ENCODE peak calls at places on chromosomes 2 and 18, in five cellular contexts. One of them, this sample, is unnamed.

GRCh38 chr18:11258014-11258413 is 108.6 kb upstream of the PIEZO2 start:
- DNase-seq in stimulated activated CD8-positive, alpha-beta memory T cell treated with anti-CD3 and anti-CD28 coated beads, Interleukin-7, amount 100 ng/mL, for 1 hour: no peak
- DNase-seq in thyroid gland: no peak
- DNase-seq in skeletal muscle cell: no peak
- DNase-seq in stimulated activated naive B cell treated with anti-CD40 and anti-IgM and Interleukin-4, amounts not matched to agents 10 μg/mL and 1 μg/mL and 100 μg/mL, for 72 hours: no peak
- DNase-seq in this sample: no peak

GRCh38 chr18:54423831-54424230 is 66.1 kb downstream of the C18orf54 start:
- DNase-seq in stimulated activated CD8-positive, alpha-beta memory T cell treated with anti-CD3 and anti-CD28 coated beads, Interleukin-7, amount 100 ng/mL, for 1 hour: no peak
- DNase-seq in thyroid gland: no peak
- DNase-seq in skeletal muscle cell: no peak
- DNase-seq in stimulated activated naive B cell treated with anti-CD40 and anti-IgM and Interleukin-4, amounts not matched to agents 10 μg/mL and 1 μg/mL and 100 μg/mL, for 72 hours: no peak
- DNase-seq in this sample: no peak

GRCh38 chr18:39341106-39341505 is 1775.5 kb upstream of the CELF4 start:
- DNase-seq in stimulated activated CD8-positive, alpha-beta memory T cell treated with anti-CD3 and anti-CD28 coated beads, Interleukin-7, amount 100 ng/mL, for 1 hour: no peak
- DNase-seq in thyroid gland: no peak
- DNase-seq in skeletal muscle cell: no peak
- DNase-seq in stimulated activated naive B cell treated with anti-CD40 and anti-IgM and Interleukin-4, amounts not matched to agents 10 μg/mL and 1 μg/mL and 100 μg/mL, for 72 hours: no peak
- DNase-seq in this sample: no peak

GRCh38 chr2:121210691-121211090 is 74.3 kb downstream of the TFCP2L1 start:
- DNase-seq in stimulated activated CD8-positive, alpha-beta memory T cell treated with anti-CD3 and anti-CD28 coated beads, Interleukin-7, amount 100 ng/mL, for 1 hour: no peak
- DNase-seq in thyroid gland: peak
- DNase-seq in skeletal muscle cell: no peak
- DNase-seq in stimulated activated naive B cell treated with anti-CD40 and anti-IgM and Interleukin-4, amounts not matched to agents 10 μg/mL and 1 μg/mL and 100 μg/mL, for 72 hours: no peak
- DNase-seq in this sample: no peak

GRCh38 chr2:128504242-128505149 is 185.8 kb upstream of the HS6ST1 start:
- DNase-seq in stimulated activated CD8-positive, alpha-beta memory T cell treated with anti-CD3 and anti-CD28 coated beads, Interleukin-7, amount 100 ng/mL, for 1 hour: no peak
- DNase-seq in thyroid gland: no peak
- DNase-seq in skeletal muscle cell: no peak
- DNase-seq in stimulated activated naive B cell treated with anti-CD40 and anti-IgM and Interleukin-4, amounts not matched to agents 10 μg/mL and 1 μg/mL and 100 μg/mL, for 72 hours: peak
- DNase-seq in this sample: no peak

GRCh38 chr2:101596346-101596745 is 101.2 kb upstream of the MAP4K4 start:
- DNase-seq in stimulated activated CD8-positive, alpha-beta memory T cell treated with anti-CD3 and anti-CD28 coated beads, Interleukin-7, amount 100 ng/mL, for 1 hour: no peak
- DNase-seq in thyroid gland: no peak
- DNase-seq in skeletal muscle cell: no peak
- DNase-seq in stimulated activated naive B cell treated with anti-CD40 and anti-IgM and Interleukin-4, amounts not matched to agents 10 μg/mL and 1 μg/mL and 100 μg/mL, for 72 hours: no peak
- DNase-seq in this sample: no peak

GRCh38 chr2:28406276-28407096 is 13.8 kb downstream of the FOSL2 start:
- DNase-seq in stimulated activated CD8-positive, alpha-beta memory T cell treated with anti-CD3 and anti-CD28 coated beads, Interleukin-7, amount 100 ng/mL, for 1 hour: peak
- DNase-seq in thyroid gland: no peak
- DNase-seq in skeletal muscle cell: no peak
- DNase-seq in stimulated activated naive B cell treated with anti-CD40 and anti-IgM and Interleukin-4, amounts not matched to agents 10 μg/mL and 1 μg/mL and 100 μg/mL, for 72 hours: no peak
- DNase-seq in this sample: no peak

GRCh38 chr18:55635439-55635838 is 47.4 kb upstream of the TCF4 start:
- DNase-seq in stimulated activated CD8-positive, alpha-beta memory T cell treated with anti-CD3 and anti-CD28 coated beads, Interleukin-7, amount 100 ng/mL, for 1 hour: no peak
- DNase-seq in thyroid gland: no peak
- DNase-seq in skeletal muscle cell: no peak
- DNase-seq in stimulated activated naive B cell treated with anti-CD40 and anti-IgM and Interleukin-4, amounts not matched to agents 10 μg/mL and 1 μg/mL and 100 μg/mL, for 72 hours: no peak
- DNase-seq in this sample: no peak

GRCh38 chr2:179987916-179988315 is 19.2 kb downstream of the CWC22 start:
- DNase-seq in stimulated activated CD8-positive, alpha-beta memory T cell treated with anti-CD3 and anti-CD28 coated beads, Interleukin-7, amount 100 ng/mL, for 1 hour: no peak
- DNase-seq in thyroid gland: peak
- DNase-seq in skeletal muscle cell: no peak
- DNase-seq in stimulated activated naive B cell treated with anti-CD40 and anti-IgM and Interleukin-4, amounts not matched to agents 10 μg/mL and 1 μg/mL and 100 μg/mL, for 72 hours: no peak
- DNase-seq in this sample: no peak

GRCh38 chr2:164913640-164914346 is 41.5 kb downstream of the SLC38A11 start:
- DNase-seq in stimulated activated CD8-positive, alpha-beta memory T cell treated with anti-CD3 and anti-CD28 coated beads, Interleukin-7, amount 100 ng/mL, for 1 hour: no peak
- DNase-seq in thyroid gland: no peak
- DNase-seq in skeletal muscle cell: no peak
- DNase-seq in stimulated activated naive B cell treated with anti-CD40 and anti-IgM and Interleukin-4, amounts not matched to agents 10 μg/mL and 1 μg/mL and 100 μg/mL, for 72 hours: no peak
- DNase-seq in this sample: no peak

GRCh38 chr2:71690876-71691275 is 237.5 kb downstream of the DYSF start:
- DNase-seq in stimulated activated CD8-positive, alpha-beta memory T cell treated with anti-CD3 and anti-CD28 coated beads, Interleukin-7, amount 100 ng/mL, for 1 hour: no peak
- DNase-seq in thyroid gland: no peak
- DNase-seq in skeletal muscle cell: no peak
- DNase-seq in stimulated activated naive B cell treated with anti-CD40 and anti-IgM and Interleukin-4, amounts not matched to agents 10 μg/mL and 1 μg/mL and 100 μg/mL, for 72 hours: no peak
- DNase-seq in this sample: no peak

GRCh38 chr2:7031424-7032245 is 114.4 kb downstream of the RNF144A start:
- DNase-seq in stimulated activated CD8-positive, alpha-beta memory T cell treated with anti-CD3 and anti-CD28 coated beads, Interleukin-7, amount 100 ng/mL, for 1 hour: no peak
- DNase-seq in thyroid gland: peak
- DNase-seq in skeletal muscle cell: peak
- DNase-seq in stimulated activated naive B cell treated with anti-CD40 and anti-IgM and Interleukin-4, amounts not matched to agents 10 μg/mL and 1 μg/mL and 100 μg/mL, for 72 hours: no peak
- DNase-seq in this sample: no peak

GRCh38 chr2:229610359-229610758 is 104.0 kb downstream of the DNER start:
- DNase-seq in stimulated activated CD8-positive, alpha-beta memory T cell treated with anti-CD3 and anti-CD28 coated beads, Interleukin-7, amount 100 ng/mL, for 1 hour: no peak
- DNase-seq in thyroid gland: no peak
- DNase-seq in skeletal muscle cell: no peak
- DNase-seq in stimulated activated naive B cell treated with anti-CD40 and anti-IgM and Interleukin-4, amounts not matched to agents 10 μg/mL and 1 μg/mL and 100 μg/mL, for 72 hours: no peak
- DNase-seq in this sample: no peak

GRCh38 chr2:154194917-154195643 is 323.4 kb downstream of the GALNT13 start:
- DNase-seq in stimulated activated CD8-positive, alpha-beta memory T cell treated with anti-CD3 and anti-CD28 coated beads, Interleukin-7, amount 100 ng/mL, for 1 hour: no peak
- DNase-seq in thyroid gland: no peak
- DNase-seq in skeletal muscle cell: no peak
- DNase-seq in stimulated activated naive B cell treated with anti-CD40 and anti-IgM and Interleukin-4, amounts not matched to agents 10 μg/mL and 1 μg/mL and 100 μg/mL, for 72 hours: no peak
- DNase-seq in this sample: no peak

GRCh38 chr2:196168181-196168580 is 3.2 kb downstream of the STK17B start:
- DNase-seq in stimulated activated CD8-positive, alpha-beta memory T cell treated with anti-CD3 and anti-CD28 coated beads, Interleukin-7, amount 100 ng/mL, for 1 hour: no peak
- DNase-seq in thyroid gland: no peak
- DNase-seq in skeletal muscle cell: no peak
- DNase-seq in stimulated activated naive B cell treated with anti-CD40 and anti-IgM and Interleukin-4, amounts not matched to agents 10 μg/mL and 1 μg/mL and 100 μg/mL, for 72 hours: no peak
- DNase-seq in this sample: no peak

GRCh38 chr2:190714958-190715357 is 66.1 kb downstream of the NAB1 start:
- DNase-seq in stimulated activated CD8-positive, alpha-beta memory T cell treated with anti-CD3 and anti-CD28 coated beads, Interleukin-7, amount 100 ng/mL, for 1 hour: no peak
- DNase-seq in thyroid gland: no peak
- DNase-seq in skeletal muscle cell: no peak
- DNase-seq in stimulated activated naive B cell treated with anti-CD40 and anti-IgM and Interleukin-4, amounts not matched to agents 10 μg/mL and 1 μg/mL and 100 μg/mL, for 72 hours: no peak
- DNase-seq in this sample: no peak

GRCh38 chr2:240432820-240433801 is 2.4 kb upstream of the GPC1 start:
- DNase-seq in stimulated activated CD8-positive, alpha-beta memory T cell treated with anti-CD3 and anti-CD28 coated beads, Interleukin-7, amount 100 ng/mL, for 1 hour: no peak
- DNase-seq in thyroid gland: no peak
- DNase-seq in skeletal muscle cell: no peak
- DNase-seq in stimulated activated naive B cell treated with anti-CD40 and anti-IgM and Interleukin-4, amounts not matched to agents 10 μg/mL and 1 μg/mL and 100 μg/mL, for 72 hours: no peak
- DNase-seq in this sample: no peak

GRCh38 chr18:12027046-12027445 is 45.7 kb downstream of the IMPA2 start:
- DNase-seq in stimulated activated CD8-positive, alpha-beta memory T cell treated with anti-CD3 and anti-CD28 coated beads, Interleukin-7, amount 100 ng/mL, for 1 hour: no peak
- DNase-seq in thyroid gland: peak
- DNase-seq in skeletal muscle cell: no peak
- DNase-seq in stimulated activated naive B cell treated with anti-CD40 and anti-IgM and Interleukin-4, amounts not matched to agents 10 μg/mL and 1 μg/mL and 100 μg/mL, for 72 hours: no peak
- DNase-seq in this sample: no peak

GRCh38 chr18:52667388-52667787 is 327.4 kb downstream of the DCC start:
- DNase-seq in stimulated activated CD8-positive, alpha-beta memory T cell treated with anti-CD3 and anti-CD28 coated beads, Interleukin-7, amount 100 ng/mL, for 1 hour: no peak
- DNase-seq in thyroid gland: no peak
- DNase-seq in skeletal muscle cell: no peak
- DNase-seq in stimulated activated naive B cell treated with anti-CD40 and anti-IgM and Interleukin-4, amounts not matched to agents 10 μg/mL and 1 μg/mL and 100 μg/mL, for 72 hours: no peak
- DNase-seq in this sample: no peak

GRCh38 chr2:157486596-157487270 is 42.8 kb upstream of the CYTIP start:
- DNase-seq in stimulated activated CD8-positive, alpha-beta memory T cell treated with anti-CD3 and anti-CD28 coated beads, Interleukin-7, amount 100 ng/mL, for 1 hour: no peak
- DNase-seq in thyroid gland: no peak
- DNase-seq in skeletal muscle cell: no peak
- DNase-seq in stimulated activated naive B cell treated with anti-CD40 and anti-IgM and Interleukin-4, amounts not matched to agents 10 μg/mL and 1 μg/mL and 100 μg/mL, for 72 hours: no peak
- DNase-seq in this sample: no peak

GRCh38 chr18:63207154-63207790 is 112.3 kb downstream of the BCL2 start:
- DNase-seq in stimulated activated CD8-positive, alpha-beta memory T cell treated with anti-CD3 and anti-CD28 coated beads, Interleukin-7, amount 100 ng/mL, for 1 hour: no peak
- DNase-seq in thyroid gland: no peak
- DNase-seq in skeletal muscle cell: no peak
- DNase-seq in stimulated activated naive B cell treated with anti-CD40 and anti-IgM and Interleukin-4, amounts not matched to agents 10 μg/mL and 1 μg/mL and 100 μg/mL, for 72 hours: peak
- DNase-seq in this sample: no peak

GRCh38 chr2:71923887-71924533 is 223.7 kb downstream of the CYP26B1 start:
- DNase-seq in stimulated activated CD8-positive, alpha-beta memory T cell treated with anti-CD3 and anti-CD28 coated beads, Interleukin-7, amount 100 ng/mL, for 1 hour: peak
- DNase-seq in thyroid gland: peak
- DNase-seq in skeletal muscle cell: peak
- DNase-seq in stimulated activated naive B cell treated with anti-CD40 and anti-IgM and Interleukin-4, amounts not matched to agents 10 μg/mL and 1 μg/mL and 100 μg/mL, for 72 hours: no peak
- DNase-seq in this sample: no peak

GRCh38 chr2:183248866-183249567 is 124.8 kb downstream of the NUP35 start:
- DNase-seq in stimulated activated CD8-positive, alpha-beta memory T cell treated with anti-CD3 and anti-CD28 coated beads, Interleukin-7, amount 100 ng/mL, for 1 hour: no peak
- DNase-seq in thyroid gland: no peak
- DNase-seq in skeletal muscle cell: no peak
- DNase-seq in stimulated activated naive B cell treated with anti-CD40 and anti-IgM and Interleukin-4, amounts not matched to agents 10 μg/mL and 1 μg/mL and 100 μg/mL, for 72 hours: no peak
- DNase-seq in this sample: no peak

GRCh38 chr2:158743899-158744298 is 51.2 kb upstream of the DAPL1 start:
- DNase-seq in stimulated activated CD8-positive, alpha-beta memory T cell treated with anti-CD3 and anti-CD28 coated beads, Interleukin-7, amount 100 ng/mL, for 1 hour: no peak
- DNase-seq in thyroid gland: no peak
- DNase-seq in skeletal muscle cell: no peak
- DNase-seq in stimulated activated naive B cell treated with anti-CD40 and anti-IgM and Interleukin-4, amounts not matched to agents 10 μg/mL and 1 μg/mL and 100 μg/mL, for 72 hours: no peak
- DNase-seq in this sample: no peak

GRCh38 chr2:120934891-120935338 is 199.2 kb downstream of the GLI2 start:
- DNase-seq in stimulated activated CD8-positive, alpha-beta memory T cell treated with anti-CD3 and anti-CD28 coated beads, Interleukin-7, amount 100 ng/mL, for 1 hour: no peak
- DNase-seq in thyroid gland: no peak
- DNase-seq in skeletal muscle cell: peak
- DNase-seq in stimulated activated naive B cell treated with anti-CD40 and anti-IgM and Interleukin-4, amounts not matched to agents 10 μg/mL and 1 μg/mL and 100 μg/mL, for 72 hours: no peak
- DNase-seq in this sample: no peak

GRCh38 chr2:191018663-191019119 is 4.7 kb upstream of the STAT1 start:
- DNase-seq in stimulated activated CD8-positive, alpha-beta memory T cell treated with anti-CD3 and anti-CD28 coated beads, Interleukin-7, amount 100 ng/mL, for 1 hour: no peak
- DNase-seq in thyroid gland: no peak
- DNase-seq in skeletal muscle cell: no peak
- DNase-seq in stimulated activated naive B cell treated with anti-CD40 and anti-IgM and Interleukin-4, amounts not matched to agents 10 μg/mL and 1 μg/mL and 100 μg/mL, for 72 hours: no peak
- DNase-seq in this sample: no peak

GRCh38 chr2:152861349-152861942 is 143.0 kb downstream of the ARL6IP6 start:
- DNase-seq in stimulated activated CD8-positive, alpha-beta memory T cell treated with anti-CD3 and anti-CD28 coated beads, Interleukin-7, amount 100 ng/mL, for 1 hour: no peak
- DNase-seq in thyroid gland: peak
- DNase-seq in skeletal muscle cell: no peak
- DNase-seq in stimulated activated naive B cell treated with anti-CD40 and anti-IgM and Interleukin-4, amounts not matched to agents 10 μg/mL and 1 μg/mL and 100 μg/mL, for 72 hours: no peak
- DNase-seq in this sample: no peak

GRCh38 chr2:11498543-11499034 is 32.6 kb upstream of the E2F6 start:
- DNase-seq in stimulated activated CD8-positive, alpha-beta memory T cell treated with anti-CD3 and anti-CD28 coated beads, Interleukin-7, amount 100 ng/mL, for 1 hour: no peak
- DNase-seq in thyroid gland: peak
- DNase-seq in skeletal muscle cell: peak
- DNase-seq in stimulated activated naive B cell treated with anti-CD40 and anti-IgM and Interleukin-4, amounts not matched to agents 10 μg/mL and 1 μg/mL and 100 μg/mL, for 72 hours: no peak
- DNase-seq in this sample: no peak

GRCh38 chr2:24513266-24513665 is 22.2 kb downstream of the NCOA1 start:
- DNase-seq in stimulated activated CD8-positive, alpha-beta memory T cell treated with anti-CD3 and anti-CD28 coated beads, Interleukin-7, amount 100 ng/mL, for 1 hour: no peak
- DNase-seq in thyroid gland: no peak
- DNase-seq in skeletal muscle cell: no peak
- DNase-seq in stimulated activated naive B cell treated with anti-CD40 and anti-IgM and Interleukin-4, amounts not matched to agents 10 μg/mL and 1 μg/mL and 100 μg/mL, for 72 hours: no peak
- DNase-seq in this sample: no peak

GRCh38 chr2:230668939-230669303 is 43.7 kb upstream of the CAB39 start:
- DNase-seq in stimulated activated CD8-positive, alpha-beta memory T cell treated with anti-CD3 and anti-CD28 coated beads, Interleukin-7, amount 100 ng/mL, for 1 hour: no peak
- DNase-seq in thyroid gland: no peak
- DNase-seq in skeletal muscle cell: no peak
- DNase-seq in stimulated activated naive B cell treated with anti-CD40 and anti-IgM and Interleukin-4, amounts not matched to agents 10 μg/mL and 1 μg/mL and 100 μg/mL, for 72 hours: no peak
- DNase-seq in this sample: no peak

GRCh38 chr2:170354409-170354808 is 176.5 kb downstream of the MYO3B start:
- DNase-seq in stimulated activated CD8-positive, alpha-beta memory T cell treated with anti-CD3 and anti-CD28 coated beads, Interleukin-7, amount 100 ng/mL, for 1 hour: no peak
- DNase-seq in thyroid gland: no peak
- DNase-seq in skeletal muscle cell: no peak
- DNase-seq in stimulated activated naive B cell treated with anti-CD40 and anti-IgM and Interleukin-4, amounts not matched to agents 10 μg/mL and 1 μg/mL and 100 μg/mL, for 72 hours: no peak
- DNase-seq in this sample: no peak

GRCh38 chr2:166695154-166695553 is 193.1 kb upstream of the XIRP2 start:
- DNase-seq in stimulated activated CD8-positive, alpha-beta memory T cell treated with anti-CD3 and anti-CD28 coated beads, Interleukin-7, amount 100 ng/mL, for 1 hour: no peak
- DNase-seq in thyroid gland: no peak
- DNase-seq in skeletal muscle cell: no peak
- DNase-seq in stimulated activated naive B cell treated with anti-CD40 and anti-IgM and Interleukin-4, amounts not matched to agents 10 μg/mL and 1 μg/mL and 100 μg/mL, for 72 hours: no peak
- DNase-seq in this sample: no peak

GRCh38 chr18:49177812-49178211 is 227.0 kb upstream of the SMAD7 start:
- DNase-seq in stimulated activated CD8-positive, alpha-beta memory T cell treated with anti-CD3 and anti-CD28 coated beads, Interleukin-7, amount 100 ng/mL, for 1 hour: no peak
- DNase-seq in thyroid gland: no peak
- DNase-seq in skeletal muscle cell: peak
- DNase-seq in stimulated activated naive B cell treated with anti-CD40 and anti-IgM and Interleukin-4, amounts not matched to agents 10 μg/mL and 1 μg/mL and 100 μg/mL, for 72 hours: no peak
- DNase-seq in this sample: no peak

GRCh38 chr2:95305341-95306058 is 8.4 kb downstream of the KCNIP3 start:
- DNase-seq in stimulated activated CD8-positive, alpha-beta memory T cell treated with anti-CD3 and anti-CD28 coated beads, Interleukin-7, amount 100 ng/mL, for 1 hour: no peak
- DNase-seq in thyroid gland: peak
- DNase-seq in skeletal muscle cell: no peak
- DNase-seq in stimulated activated naive B cell treated with anti-CD40 and anti-IgM and Interleukin-4, amounts not matched to agents 10 μg/mL and 1 μg/mL and 100 μg/mL, for 72 hours: no peak
- DNase-seq in this sample: no peak

GRCh38 chr2:63661076-63661475 is 72.3 kb downstream of the MDH1 start:
- DNase-seq in stimulated activated CD8-positive, alpha-beta memory T cell treated with anti-CD3 and anti-CD28 coated beads, Interleukin-7, amount 100 ng/mL, for 1 hour: no peak
- DNase-seq in thyroid gland: no peak
- DNase-seq in skeletal muscle cell: peak
- DNase-seq in stimulated activated naive B cell treated with anti-CD40 and anti-IgM and Interleukin-4, amounts not matched to agents 10 μg/mL and 1 μg/mL and 100 μg/mL, for 72 hours: no peak
- DNase-seq in this sample: no peak

GRCh38 chr2:18440141-18440605 is 120.3 kb downstream of the RDH14 start:
- DNase-seq in stimulated activated CD8-positive, alpha-beta memory T cell treated with anti-CD3 and anti-CD28 coated beads, Interleukin-7, amount 100 ng/mL, for 1 hour: no peak
- DNase-seq in thyroid gland: no peak
- DNase-seq in skeletal muscle cell: peak
- DNase-seq in stimulated activated naive B cell treated with anti-CD40 and anti-IgM and Interleukin-4, amounts not matched to agents 10 μg/mL and 1 μg/mL and 100 μg/mL, for 72 hours: no peak
- DNase-seq in this sample: no peak

GRCh38 chr2:102839668-102840388 is 78.0 kb downstream of the TMEM182 start:
- DNase-seq in stimulated activated CD8-positive, alpha-beta memory T cell treated with anti-CD3 and anti-CD28 coated beads, Interleukin-7, amount 100 ng/mL, for 1 hour: no peak
- DNase-seq in thyroid gland: peak
- DNase-seq in skeletal muscle cell: no peak
- DNase-seq in stimulated activated naive B cell treated with anti-CD40 and anti-IgM and Interleukin-4, amounts not matched to agents 10 μg/mL and 1 μg/mL and 100 μg/mL, for 72 hours: peak
- DNase-seq in this sample: no peak

GRCh38 chr2:140401056-140401455 is 1620.9 kb upstream of the NXPH2 start:
- DNase-seq in stimulated activated CD8-positive, alpha-beta memory T cell treated with anti-CD3 and anti-CD28 coated beads, Interleukin-7, amount 100 ng/mL, for 1 hour: no peak
- DNase-seq in thyroid gland: no peak
- DNase-seq in skeletal muscle cell: no peak
- DNase-seq in stimulated activated naive B cell treated with anti-CD40 and anti-IgM and Interleukin-4, amounts not matched to agents 10 μg/mL and 1 μg/mL and 100 μg/mL, for 72 hours: no peak
- DNase-seq in this sample: no peak